ENCODE peak calls at places on chromosome 21, in nine cellular contexts. Y is NAMALWA, R is NCI-H510A treated with DMSO at 0.1 percent for 48 hours, J is tibial nerve, U is HS-5, V is GM04503, X is GOT3, L is mesenteric fat pad, D is left colon. E is an unnamed sample.

GRCh38 chr21:16422702-16423101 is 692.9 kb downstream of the USP25 start:
- DNase-seq in J (no peak), D (no peak), L (no peak), R (no peak), V (no peak), X (no peak), U (no peak), Y (no peak), E (no peak)

GRCh38 chr21:15192243-15192642 is 127.4 kb upstream of the NRIP1 start:
- DNase-seq in X (no peak), U (no peak), J (no peak), R (no peak), Y (no peak), V (peak; percentile 0), L (no peak), D (no peak), E (no peak)

GRCh38 chr21:27058673-27059365 is 91.9 kb upstream of the ADAMTS5 start:
- DNase-seq in L (no peak), R (no peak), D (no peak), Y (no peak), V (no peak), J (no peak), X (no peak), U (no peak), E (no peak)

GRCh38 chr21:44557491-44558328 is 885 bp downstream of the KRTAP10-3 start:
- DNase-seq in V (no peak), X (no peak), U (no peak), Y (no peak), J (no peak), D (no peak), R (no peak), L (peak; percentile 87), E (no peak)

GRCh38 chr21:34807146-34807880 is 138.5 kb downstream of the CLIC6 start:
- DNase-seq in Y (no peak), L (no peak), U (peak; percentile 92), R (no peak), D (no peak), X (peak; percentile 58), J (no peak), V (peak; percentile 75), E (peak; percentile 51)

GRCh38 chr21:34613679-34614442 is 1.1 kb downstream of the RCAN1 start:
- DNase-seq in U (no peak), L (no peak), D (no peak), Y (peak; percentile 8), V (no peak), R (no peak), J (no peak), X (no peak), E (no peak)

GRCh38 chr21:33399821-33400220 is 3.4 kb upstream of the IFNGR2 start:
- DNase-seq in L (no peak), V (no peak), X (no peak), Y (no peak), D (no peak), R (no peak), U (no peak), J (no peak), E (no peak)

GRCh38 chr21:37452222-37452621 is 85.6 kb downstream of the DYRK1A start:
- DNase-seq in V (peak; percentile 73), J (no peak), Y (no peak), U (peak; percentile 49), D (no peak), X (no peak), R (no peak), L (no peak), E (no peak)

GRCh38 chr21:38661296-38662223 is 144.2 kb upstream of the ETS2 start:
- DNase-seq in Y (no peak), L (no peak), J (no peak), X (no peak), D (peak; percentile 34), U (no peak), R (no peak), V (no peak), E (peak; percentile 56)

GRCh38 chr21:19999369-20000272 is 998.6 kb upstream of the NCAM2 start:
- DNase-seq in X (no peak), U (no peak), J (no peak), V (no peak), D (no peak), R (no peak), Y (no peak), L (no peak), E (peak; percentile 99)

GRCh38 chr21:39441502-39442475 is 3.8 kb downstream of the LCA5L start:
- DNase-seq in U (no peak), R (peak; percentile 50), L (no peak), V (no peak), J (no peak), X (no peak), D (no peak), Y (peak; percentile 78), E (peak; percentile 45)

GRCh38 chr21:37644666-37645065 is 271.6 kb downstream of the KCNJ6 start:
- DNase-seq in X (no peak), Y (no peak), R (no peak), L (no peak), U (no peak), D (no peak), J (no peak), V (no peak), E (no peak)

GRCh38 chr21:17738171-17738953 is 80.8 kb downstream of the C21orf91 start:
- DNase-seq in X (no peak), V (no peak), D (no peak), U (no peak), J (no peak), L (no peak), Y (no peak), R (no peak), E (no peak)

GRCh38 chr21:39661740-39662139 is 49.0 kb downstream of the B3GALT5 start:
- DNase-seq in L (peak; percentile 59), R (no peak), Y (no peak), X (no peak), U (no peak), J (no peak), V (no peak), D (no peak), E (no peak)

GRCh38 chr21:34688145-34688544 is 19.4 kb downstream of the CLIC6 start:
- DNase-seq in Y (peak; percentile 83), R (no peak), L (no peak), V (no peak), J (no peak), U (no peak), X (no peak), D (no peak), E (no peak)

GRCh38 chr21:14900611-14901010 is 164.2 kb downstream of the NRIP1 start:
- DNase-seq in J (no peak), R (no peak), Y (no peak), U (no peak), V (no peak), X (no peak), L (no peak), D (no peak), E (no peak)

GRCh38 chr21:15281714-15282113 is 216.9 kb upstream of the NRIP1 start:
- DNase-seq in Y (no peak), R (no peak), L (no peak), X (no peak), J (no peak), D (no peak), V (no peak), U (no peak), E (no peak)

GRCh38 chr21:28608646-28609045 is 384.0 kb downstream of the LTN1 start:
- DNase-seq in X (no peak), U (no peak), R (no peak), J (no peak), Y (no peak), L (no peak), D (no peak), V (no peak), E (no peak)

GRCh38 chr21:24941316-24942185 is 665.7 kb downstream of the MRPL39 start:
- DNase-seq in Y (no peak), J (no peak), X (no peak), R (no peak), U (no peak), L (no peak), V (no peak), D (no peak), E (no peak)

GRCh38 chr21:43767980-43768867 is 7.9 kb downstream of the CSTB start:
- DNase-seq in V (no peak), Y (no peak), U (peak; percentile 22), X (no peak), R (no peak), L (no peak), D (peak; percentile 81), J (peak; percentile 48), E (no peak)

GRCh38 chr21:45859041-45859761 is 122.4 kb upstream of the COL6A1 start:
- DNase-seq in D (no peak), J (no peak), R (no peak), Y (no peak), L (peak; percentile 69), X (no peak), U (no peak), V (no peak), E (no peak)

E was measured in MV-4-11.